ENCODE peak calls at places on chromosome 17, in eight cellular contexts. Y is natural killer cell, M is Caco-2, Z is right lobe of liver, L is stomach, S is GM10248, Q is AG10803, D is neural progenitor cell. P is an unnamed sample.

GRCh38 chr17:82457071-82457789 is 1.3 kb upstream of the NARF start:
- DNase-seq in Y (no peak), M (no peak), Z (no peak), L (no peak), S (no peak), Q (no peak), D (no peak), P (no peak)

GRCh38 chr17:79630821-79631639 is 20.2 kb upstream of the RBFOX3 start:
- DNase-seq in Y (peak), M (no peak), Z (peak), L (peak), S (no peak), Q (no peak), D (no peak), P (peak)

GRCh38 chr17:54992797-54993639 is 24.5 kb downstream of the STXBP4 start:
- DNase-seq in Y (no peak), M (peak), Z (no peak), L (no peak), S (peak), Q (peak), D (peak), P (no peak)

GRCh38 chr17:83124871-83125514 is 45.6 kb downstream of the METRNL start:
- DNase-seq in Y (no peak), M (no peak), Z (peak), L (no peak), S (no peak), Q (no peak), D (no peak), P (no peak)

GRCh38 chr17:2419526-2419925 is 18.7 kb upstream of the MNT start:
- DNase-seq in Y (no peak), M (no peak), Z (no peak), L (no peak), S (no peak), Q (no peak), D (no peak), P (no peak)

GRCh38 chr17:57747221-57748017 is 2.3 kb upstream of the CCDC182 start:
- DNase-seq in Y (no peak), M (peak), Z (no peak), L (peak), S (peak), Q (peak), D (peak), P (no peak)

GRCh38 chr17:32813021-32813420 is 63.9 kb downstream of the MYO1D start:
- DNase-seq in Y (no peak), M (no peak), Z (no peak), L (no peak), S (no peak), Q (peak), D (no peak), P (no peak)

GRCh38 chr17:82080048-82080788 is 14.6 kb upstream of the DUS1L start:
- DNase-seq in Y (no peak), M (no peak), Z (no peak), L (no peak), S (no peak), Q (no peak), D (no peak), P (no peak)

GRCh38 chr17:75776399-75777242 is 8.0 kb upstream of the UNK start:
- DNase-seq in Y (peak), M (no peak), Z (no peak), L (no peak), S (no peak), Q (peak), D (no peak), P (no peak)

GRCh38 chr17:28346746-28347246 is 10.5 kb downstream of the POLDIP2 start:
- DNase-seq in Y (no peak), M (peak), Z (peak), L (peak), S (no peak), Q (no peak), D (peak), P (no peak)

GRCh38 chr17:54620380-54620978 is 280.2 kb upstream of the TOM1L1 start:
- DNase-seq in Y (no peak), M (no peak), Z (no peak), L (no peak), S (no peak), Q (no peak), D (no peak), P (no peak)

GRCh38 chr17:30388321-30389179 is 9.8 kb downstream of the CPD start:
- DNase-seq in Y (no peak), M (no peak), Z (no peak), L (no peak), S (no peak), Q (no peak), D (no peak), P (no peak)

GRCh38 chr17:43363181-43363925 is 35.4 kb upstream of the ARL4D start:
- DNase-seq in Y (no peak), M (no peak), Z (no peak), L (no peak), S (no peak), Q (no peak), D (no peak), P (no peak)

GRCh38 chr17:31568140-31568938 is 176.9 kb downstream of the RAB11FIP4 start:
- DNase-seq in Y (no peak), M (no peak), Z (peak), L (no peak), S (no peak), Q (peak), D (no peak), P (no peak)

GRCh38 chr17:17079761-17080160 is 37.5 kb downstream of the MPRIP start:
- DNase-seq in Y (no peak), M (no peak), Z (no peak), L (no peak), S (no peak), Q (peak), D (no peak), P (no peak)

GRCh38 chr17:81329927-81330883 is 35.1 kb upstream of the SLC38A10 start:
- DNase-seq in Y (no peak), M (peak), Z (peak), L (no peak), S (no peak), Q (no peak), D (peak), P (no peak)

GRCh38 chr17:50649042-50649908 is 14.6 kb downstream of the ABCC3 start:
- DNase-seq in Y (no peak), M (no peak), Z (no peak), L (no peak), S (no peak), Q (no peak), D (no peak), P (no peak)

GRCh38 chr17:79331492-79331891 is 256.9 kb downstream of the ENGASE start:
- DNase-seq in Y (no peak), M (no peak), Z (no peak), L (no peak), S (no peak), Q (no peak), D (no peak), P (no peak)

GRCh38 chr17:56913000-56913866 is 616 bp downstream of the TRIM25 start:
- DNase-seq in Y (no peak), M (no peak), Z (peak), L (no peak), S (no peak), Q (no peak), D (peak), P (no peak)

GRCh38 chr17:55245986-55246385 is 18.8 kb upstream of the HLF start:
- DNase-seq in Y (no peak), M (no peak), Z (no peak), L (no peak), S (no peak), Q (no peak), D (no peak), P (no peak)

GRCh38 chr17:226773-227580 is 45.5 kb upstream of the DOC2B start:
- DNase-seq in Y (no peak), M (no peak), Z (peak), L (no peak), S (no peak), Q (no peak), D (peak), P (no peak)

GRCh38 chr17:9174779-9175574 is 153.7 kb downstream of the NTN1 start:
- DNase-seq in Y (no peak), M (no peak), Z (peak), L (peak), S (no peak), Q (no peak), D (no peak), P (no peak)

GRCh38 chr17:6498356-6498755 is 54.1 kb downstream of the PIMREG start:
- DNase-seq in Y (no peak), M (no peak), Z (no peak), L (no peak), S (no peak), Q (no peak), D (no peak), P (no peak)

GRCh38 chr17:41655611-41656111 is 31.3 kb upstream of the KRT17 start:
- DNase-seq in Y (no peak), M (no peak), Z (no peak), L (peak), S (no peak), Q (no peak), D (peak), P (no peak)

GRCh38 chr17:72977768-72978417 is 114.6 kb downstream of the SLC39A11 start:
- DNase-seq in Y (no peak), M (no peak), Z (no peak), L (no peak), S (no peak), Q (no peak), D (no peak), P (no peak)

GRCh38 chr17:57135748-57136342 is 50.8 kb downstream of the AKAP1 start:
- DNase-seq in Y (no peak), M (no peak), Z (no peak), L (no peak), S (no peak), Q (no peak), D (no peak), P (no peak)

GRCh38 chr17:74852237-74853047 is 7.2 kb downstream of the GRIN2C start:
- DNase-seq in Y (no peak), M (peak), Z (no peak), L (no peak), S (peak), Q (no peak), D (peak), P (no peak)

GRCh38 chr17:9676742-9677387 is 31.5 kb downstream of the USP43 start:
- DNase-seq in Y (no peak), M (no peak), Z (no peak), L (no peak), S (peak), Q (peak), D (no peak), P (no peak)

GRCh38 chr17:45311762-45312476 is 4.9 kb downstream of the MAP3K14 start:
- DNase-seq in Y (peak), M (peak), Z (peak), L (peak), S (peak), Q (peak), D (no peak), P (no peak)

GRCh38 chr17:42536048-42536371 is at the start of gene NAGLU:
- DNase-seq in Y (peak), M (peak), Z (peak), L (peak), S (peak), Q (peak), D (peak), P (peak)

GRCh38 chr17:75688209-75688771 is 21.2 kb downstream of the SAP30BP start:
- DNase-seq in Y (no peak), M (no peak), Z (peak), L (peak), S (no peak), Q (peak), D (peak), P (no peak)

GRCh38 chr17:4394208-4395110 is 28.0 kb upstream of the UBE2G1 start:
- DNase-seq in Y (no peak), M (no peak), Z (no peak), L (no peak), S (no peak), Q (no peak), D (no peak), P (no peak)

GRCh38 chr17:82786427-82786826 is 34.6 kb downstream of the TBCD start:
- DNase-seq in Y (no peak), M (no peak), Z (no peak), L (no peak), S (no peak), Q (no peak), D (no peak), P (no peak)

DNA sequence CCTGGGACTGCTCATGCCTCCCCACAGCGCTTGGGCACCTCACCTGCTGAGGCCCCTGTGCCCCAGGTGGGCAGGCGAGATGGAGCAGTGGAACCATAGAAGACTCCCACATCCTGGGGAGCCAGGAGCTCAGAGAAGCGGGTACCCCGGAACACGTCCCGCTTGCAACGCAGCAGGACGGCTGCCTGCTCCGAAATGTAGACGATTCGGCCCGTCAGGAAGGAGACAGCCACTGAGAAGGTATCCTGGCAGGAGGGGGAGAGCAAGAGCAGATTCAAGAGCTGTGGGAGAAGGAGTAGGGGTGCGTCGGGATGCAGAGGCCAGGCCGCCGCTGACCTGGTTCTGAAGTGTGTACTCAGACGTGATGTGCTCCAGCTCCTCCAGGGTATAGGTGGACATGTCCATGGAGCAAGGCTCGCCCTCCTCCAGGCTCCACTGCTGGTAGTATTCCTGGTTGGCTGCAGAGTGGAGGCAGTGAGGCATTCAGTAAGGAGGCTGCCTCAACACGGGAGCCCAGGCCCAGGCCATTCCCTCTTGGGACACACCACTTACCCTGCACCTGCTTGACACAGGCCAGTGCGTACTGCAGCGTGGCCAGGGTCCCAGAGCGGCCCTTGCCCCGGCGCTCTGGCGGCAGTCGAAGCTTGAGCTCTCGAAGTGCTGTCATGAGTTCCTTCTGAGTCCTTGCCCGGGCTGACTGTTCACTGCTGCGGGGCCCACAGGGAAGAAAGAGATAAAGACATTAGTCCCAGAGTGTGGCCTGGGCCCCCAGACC is 2.6 kb downstream of the PER1 start:
- DNase-seq in Y (no peak), M (no peak), Z (peak), L (no peak), S (no peak), Q (no peak), D (no peak), P (no peak)
- TF ChIP-seq CTCF in Y (no peak), M (no peak), Z (no peak), L (no peak), S (no peak), Q (no peak), D (no peak), P (no peak)

GRCh38 chr17:12024332-12024731 is 3.7 kb downstream of the MAP2K4 start:
- DNase-seq in Y (no peak), M (no peak), Z (no peak), L (no peak), S (no peak), Q (peak), D (no peak), P (no peak)

GRCh38 chr17:12034538-12034937 is 13.9 kb downstream of the MAP2K4 start:
- DNase-seq in Y (no peak), M (no peak), Z (no peak), L (no peak), S (no peak), Q (no peak), D (no peak), P (no peak)

GRCh38 chr17:12027658-12028057 is 7.0 kb downstream of the MAP2K4 start:
- DNase-seq in Y (no peak), M (no peak), Z (no peak), L (no peak), S (no peak), Q (no peak), D (no peak), P (no peak)

GRCh38 chr17:12028611-12029010 is 7.9 kb downstream of the MAP2K4 start:
- DNase-seq in Y (no peak), M (no peak), Z (no peak), L (no peak), S (no peak), Q (no peak), D (no peak), P (no peak)
- TF ChIP-seq CTCF in Y (no peak), M (no peak), Z (no peak), L (no peak), S (no peak), Q (no peak), D (no peak), P (no peak)

DNA sequence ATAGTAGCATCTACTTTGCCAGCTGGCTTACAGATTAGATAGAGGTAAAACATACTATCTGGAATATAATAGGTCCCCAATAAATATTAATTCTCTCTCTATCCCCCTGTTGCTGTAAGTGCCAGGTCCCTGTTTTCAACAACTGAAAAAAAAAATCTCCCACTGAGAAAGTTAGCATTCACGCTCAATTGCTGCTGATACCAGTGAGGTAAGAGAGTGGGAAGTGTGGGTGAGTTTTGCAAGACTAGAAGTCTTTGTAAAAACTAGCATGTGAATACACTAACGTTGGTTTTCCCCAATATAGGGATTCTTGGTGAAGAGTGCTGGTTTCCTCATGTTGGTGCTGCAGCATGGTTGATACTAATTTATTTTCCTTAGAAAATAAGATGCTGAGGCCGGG is 11.7 kb upstream of the TAOK1 start:
- DNase-seq in Y (no peak), M (no peak), Z (no peak), L (no peak), S (no peak), Q (no peak), D (no peak), P (no peak)
- TF ChIP-seq CTCF in Y (no peak), M (no peak), Z (no peak), L (no peak), S (no peak), Q (no peak), D (no peak), P (no peak)

DNA sequence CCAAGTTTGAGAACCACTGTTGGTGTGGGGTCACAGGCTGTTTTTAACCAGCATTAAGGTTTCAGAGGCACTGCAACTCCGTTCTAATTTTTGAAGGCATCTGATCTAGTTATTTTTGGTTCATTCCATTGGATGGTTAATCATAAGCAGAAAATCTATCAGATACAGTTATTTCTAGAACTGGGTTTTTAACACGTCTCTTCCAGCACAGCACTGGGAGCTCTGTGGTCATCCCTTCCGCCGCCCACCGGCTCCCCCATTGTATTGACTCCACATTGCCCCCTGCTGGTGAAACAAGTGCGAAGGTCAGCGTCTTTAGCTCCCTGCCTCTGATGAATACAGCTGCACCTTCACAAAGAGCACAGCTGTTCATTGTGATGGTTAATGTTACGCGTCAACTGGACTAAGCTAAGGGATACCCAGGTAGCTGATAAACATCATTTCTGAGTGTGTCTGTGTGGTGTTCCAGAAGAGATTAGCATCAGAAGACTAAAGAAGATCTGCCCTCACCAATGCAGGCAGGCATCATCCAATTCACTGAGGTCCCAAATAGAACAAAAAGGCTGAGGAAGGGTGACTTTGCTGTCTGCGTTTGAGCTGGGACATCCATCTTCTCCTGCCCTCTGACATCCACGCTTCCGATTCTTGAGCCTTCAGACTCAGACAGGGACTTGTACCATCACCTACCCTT is 8.5 kb downstream of the CCL18 start:
- DNase-seq in Y (peak), M (peak), Z (peak), L (peak), S (peak), Q (peak), D (peak), P (no peak)
- TF ChIP-seq CTCF in Y (peak), M (peak), Z (peak), L (peak), S (peak), Q (peak), D (peak), P (peak)

GRCh38 chr17:63680700-63681099 is 19.2 kb downstream of the LIMD2 start:
- DNase-seq in Y (no peak), M (no peak), Z (no peak), L (no peak), S (no peak), Q (no peak), D (no peak), P (no peak)

GRCh38 chr17:63681530-63681929 is 18.4 kb downstream of the LIMD2 start:
- DNase-seq in Y (no peak), M (no peak), Z (peak), L (no peak), S (no peak), Q (no peak), D (no peak), P (no peak)

GRCh38 chr17:63682441-63682840 is 17.5 kb downstream of the LIMD2 start:
- DNase-seq in Y (no peak), M (no peak), Z (no peak), L (no peak), S (no peak), Q (no peak), D (no peak), P (no peak)

GRCh38 chr17:63676540-63676933 is 23.4 kb downstream of the LIMD2 start:
- DNase-seq in Y (no peak), M (no peak), Z (no peak), L (no peak), S (no peak), Q (no peak), D (peak), P (no peak)

GRCh38 chr17:63679214-63679613 is 20.7 kb downstream of the LIMD2 start:
- DNase-seq in Y (no peak), M (no peak), Z (no peak), L (no peak), S (no peak), Q (no peak), D (no peak), P (no peak)
- TF ChIP-seq CTCF in Y (no peak), M (peak), Z (no peak), L (no peak), S (no peak), Q (no peak), D (peak), P (no peak)

GRCh38 chr17:19418312-19418992 is 7.4 kb downstream of the RNF112 start:
- DNase-seq in Y (no peak), M (no peak), Z (no peak), L (no peak), S (peak), Q (peak), D (no peak), P (no peak)
- TF ChIP-seq CTCF in Y (no peak), M (no peak), Z (no peak), L (no peak), S (no peak), Q (no peak), D (no peak), P (no peak)